ENCODE peak calls at places on chromosomes 2 and 18, in four cellular contexts. X is PC-3; S is CD8-positive, alpha-beta T cell; P is PC-9. C is an unnamed sample.

GRCh38 chr18:54946149-54946581 is 13.1 kb downstream of the CCDC68 start:
- DNase-seq in S (peak; percentile 7), P (peak; percentile 17), X (peak; percentile 63), C (no peak)

GRCh38 chr18:2939317-2939716 is 73.6 kb downstream of the LPIN2 start:
- DNase-seq in X (no peak), P (no peak), S (no peak), C (no peak)

GRCh38 chr2:37648316-37649011 is 23.0 kb downstream of the CDC42EP3 start:
- DNase-seq in P (no peak), X (no peak), S (peak; percentile 35), C (no peak)

GRCh38 chr2:127128508-127128907 is 21.6 kb upstream of the BIN1 start:
- DNase-seq in X (no peak), P (peak; percentile 86), S (no peak), C (no peak)

GRCh38 chr2:231037731-231038482 is 584 bp downstream of the C2orf72 start:
- DNase-seq in P (no peak), X (no peak), S (no peak), C (no peak)

GRCh38 chr18:9348079-9348671 is 13.6 kb downstream of the TWSG1 start:
- DNase-seq in P (no peak), X (peak; percentile 55), S (no peak), C (no peak)

GRCh38 chr2:158518083-158518482 is 61.3 kb downstream of the PKP4 start:
- DNase-seq in X (no peak), P (no peak), S (no peak), C (no peak)

GRCh38 chr18:42792731-42793130 is 322.8 kb downstream of the RIT2 start:
- DNase-seq in P (no peak), S (no peak), X (no peak), C (no peak)

GRCh38 chr18:74453011-74453571 is 4.0 kb downstream of the DIPK1C start:
- DNase-seq in S (no peak), X (no peak), P (no peak), C (no peak)

GRCh38 chr2:12774381-12774780 is 57.6 kb downstream of the TRIB2 start:
- DNase-seq in P (no peak), X (no peak), S (no peak), C (no peak)

GRCh38 chr2:42191285-42192009 is 22.3 kb downstream of the EML4 start:
- DNase-seq in X (no peak), P (no peak), S (no peak), C (no peak)

DNA sequence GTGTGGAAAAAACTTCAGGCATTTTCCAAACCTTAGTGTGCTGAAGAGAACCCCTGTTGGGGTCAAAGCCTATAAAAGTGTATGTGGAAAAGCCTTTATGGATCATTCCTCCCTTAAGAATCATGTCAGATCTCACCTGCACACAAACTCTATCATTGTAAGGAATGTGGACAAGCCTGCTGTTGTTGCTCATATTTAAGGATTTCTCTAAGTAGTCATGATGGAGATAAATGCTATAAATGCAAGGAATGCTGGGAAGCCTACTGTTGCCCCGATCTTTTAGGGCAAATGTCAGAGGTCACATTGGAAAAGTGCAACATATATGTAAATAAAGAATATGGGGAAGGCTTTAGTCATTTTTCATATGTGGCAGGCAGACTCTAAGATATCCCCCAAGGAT is 129.5 kb downstream of the ICOS start:
- DNase-seq in X (no peak), P (no peak), S (no peak), C (peak; percentile 19)
- TF ChIP-seq CTCF in X (no peak), P (no peak), S (no peak), C (no peak)

DNA sequence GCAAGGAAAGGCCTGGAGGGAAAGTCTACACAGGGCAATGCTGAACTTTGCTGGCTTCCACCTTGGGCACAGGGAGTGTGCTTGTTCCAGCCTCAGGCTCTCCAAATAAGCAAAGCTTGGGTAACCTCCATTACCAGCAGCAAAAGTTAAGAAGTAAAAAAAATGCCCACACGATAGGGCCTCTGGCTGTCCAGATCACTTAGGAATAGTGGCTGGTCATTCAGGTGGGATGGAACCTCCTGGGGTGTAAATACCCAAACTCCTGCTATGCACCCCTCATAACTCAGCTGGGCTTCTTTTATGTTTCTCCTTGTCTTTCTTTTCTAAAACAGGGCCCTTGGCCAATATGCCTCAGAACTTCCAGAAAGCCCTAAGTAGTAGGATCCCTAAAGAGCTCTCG is 1.8 kb upstream of the OSR1 start:
- DNase-seq in P (no peak), S (no peak), X (no peak), C (no peak)
- H3K27ac ChIP-seq in P (no peak overlapping the region), S (no peak overlapping the region), X (no peak overlapping the region), C (no peak overlapping the region)

GRCh38 chr2:109213646-109214417 is 84.8 kb downstream of the SH3RF3 start:
- DNase-seq in S (peak; percentile 35), P (peak; percentile 91), X (peak; percentile 90), C (peak; percentile 55)
- H3K27me3 ChIP-seq in S (peaks cover 21% of the 10 kb centered on the region), P (no peaks in the 10 kb centered on the region), X (no peaks in the 10 kb centered on the region), C (peaks cover 82% of the 10 kb centered on the region)

DNA sequence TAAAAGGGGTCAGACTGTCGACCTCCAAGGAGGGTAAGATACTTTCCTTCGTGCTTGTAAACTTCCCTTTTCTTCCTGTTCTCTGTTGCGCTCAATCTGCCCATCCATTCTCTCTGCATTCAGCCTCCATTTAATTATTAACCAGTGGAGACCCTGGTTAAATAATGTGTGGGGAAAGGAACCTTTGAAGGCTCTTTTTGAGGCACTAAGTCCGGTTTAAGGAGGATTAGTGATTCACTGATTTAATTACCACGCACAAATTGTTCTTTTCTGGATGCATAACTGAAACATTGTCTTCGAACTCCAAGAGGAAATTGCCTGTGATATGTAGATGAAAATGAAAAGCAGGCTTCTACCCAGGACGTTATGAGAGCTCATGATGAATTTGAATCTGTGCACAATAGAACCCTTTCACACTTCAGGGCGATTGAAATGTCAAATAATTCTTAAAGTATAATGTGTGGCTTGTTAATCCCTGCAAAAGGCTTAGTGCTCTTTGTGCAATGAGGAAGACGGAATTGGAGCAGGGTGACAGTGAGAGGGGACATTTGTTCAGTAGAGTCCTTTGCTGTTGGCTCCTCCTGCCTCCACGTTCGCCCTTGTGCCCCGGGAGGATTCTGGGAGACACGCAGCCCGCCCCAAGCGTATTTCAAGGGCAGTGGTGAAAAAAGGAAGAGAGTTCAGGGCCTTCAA is 51.1 kb upstream of the ZNF236 start:
- DNase-seq in P (no peak), S (no peak), X (no peak), C (no peak)
- TF ChIP-seq CTCF in P (no peak), S (no peak), X (no peak), C (no peak)

GRCh38 chr18:80109676-80110078 is 615 bp downstream of the ADNP2 start:
- DNase-seq in S (peak; percentile 21), X (peak; percentile 25), P (no peak), C (no peak)
- H3K27ac ChIP-seq in S (peak overlapping the region; percentile 54), X (no peak overlapping the region), P (no peak overlapping the region), C (peak overlapping the region; percentile 46)

GRCh38 chr2:172090947-172091625 is 5.8 kb downstream of the DLX1 start:
- DNase-seq in S (no peak), X (no peak), P (no peak), C (no peak)
- H3K27me3 ChIP-seq in S (peaks cover 92% of the 10 kb centered on the region), X (no peaks in the 10 kb centered on the region), P (no peaks in the 10 kb centered on the region), C (no peaks in the 10 kb centered on the region)

GRCh38 chr2:118490323-118490722 is 357.1 kb downstream of the EN1 start:
- DNase-seq in X (no peak), S (no peak), P (no peak), C (no peak)

GRCh38 chr2:118496467-118496866 is 351.0 kb downstream of the EN1 start:
- DNase-seq in X (no peak), S (no peak), P (no peak), C (no peak)

GRCh38 chr2:118489712-118490255 is 357.7 kb downstream of the EN1 start:
- DNase-seq in P (no peak), X (no peak), S (no peak), C (no peak)

GRCh38 chr2:118495278-118495677 is 352.2 kb downstream of the EN1 start:
- DNase-seq in X (no peak), P (no peak), S (no peak), C (peak; percentile 36)

GRCh38 chr2:118492335-118492734 is 355.1 kb downstream of the EN1 start:
- DNase-seq in S (no peak), P (no peak), X (peak; percentile 77), C (peak; percentile 26)
- TF ChIP-seq CTCF in S (no peak), P (peak; percentile 68), X (peak; percentile 69), C (peak; percentile 63)

GRCh38 chr18:36947820-36948348 is 119.0 kb downstream of the KIAA1328 start:
- DNase-seq in S (no peak), X (peak; percentile 63), P (peak; percentile 39), C (peak; percentile 73)
- H3K27ac ChIP-seq in S (no peak overlapping the region), X (no peak overlapping the region), P (peak overlapping the region; percentile 63), C (no peak overlapping the region)

GRCh38 chr2:54710216-54710615 is 13.2 kb upstream of the EML6 start:
- DNase-seq in S (no peak), P (no peak), X (no peak), C (no peak)
- H3K27me3 ChIP-seq in S (peaks cover 11% of the 10 kb centered on the region), P (no peaks in the 10 kb centered on the region), X (no peaks in the 10 kb centered on the region), C (no peaks in the 10 kb centered on the region)